ENCODE peak calls at places on chromosomes 2 and 18, in ten cellular contexts. Q is psoas muscle; E is left ventricle myocardium inferior; M is cardiac muscle cell; K is OCI-LY7; D is endodermal cell; Y is CD8-positive, alpha-beta T cell; S is pancreas; N is SK-N-SH; J is MM.1S. G is an unnamed sample.

GRCh38 chr2:219969508-219969907 is 342.1 kb downstream of the SLC4A3 start:
- DNase-seq in D (no peak), N (no peak), K (no peak), E (no peak), Y (no peak), M (no peak), S (no peak), J (no peak), Q (no peak), G (no peak)

GRCh38 chr2:88842656-88843055 is 151.2 kb downstream of the RPIA start:
- DNase-seq in K (peak; percentile 54), J (no peak), M (no peak), N (no peak), Q (no peak), S (no peak), D (no peak), Y (no peak), E (no peak), G (no peak)

GRCh38 chr2:31151501-31151900 is 13.3 kb upstream of the GALNT14 start:
- DNase-seq in Q (no peak), Y (no peak), S (no peak), E (no peak), M (peak; percentile 15), J (no peak), K (no peak), D (peak; percentile 73), N (peak; percentile 40), G (peak; percentile 40)

GRCh38 chr2:59463401-59463800 is 1090.1 kb downstream of the BCL11A start:
- DNase-seq in J (no peak), Q (no peak), N (no peak), Y (no peak), D (peak; percentile 64), M (peak; percentile 52), K (no peak), S (no peak), E (no peak), G (peak; percentile 6)

GRCh38 chr2:54814367-54815155 is 91.1 kb downstream of the EML6 start:
- DNase-seq in N (no peak), J (no peak), E (no peak), S (no peak), Q (no peak), K (no peak), D (no peak), Y (no peak), M (no peak), G (no peak)

GRCh38 chr2:133780099-133780996 is 212.1 kb upstream of the NCKAP5 start:
- DNase-seq in Y (no peak), N (peak; percentile 48), E (no peak), S (no peak), Q (no peak), M (peak; percentile 86), D (peak; percentile 85), K (peak; percentile 56), J (peak; percentile 77), G (peak; percentile 57)

GRCh38 chr2:186060744-186061143 is 322.1 kb downstream of the FSIP2 start:
- DNase-seq in Y (no peak), M (no peak), E (no peak), Q (no peak), N (peak; percentile 22), K (no peak), J (no peak), S (no peak), D (no peak), G (no peak)

GRCh38 chr2:68426885-68427579 is 40.1 kb downstream of the FBXO48 start:
- DNase-seq in D (no peak), N (no peak), Q (no peak), M (no peak), J (peak; percentile 83), E (no peak), K (peak; percentile 72), S (no peak), Y (no peak), G (no peak)

GRCh38 chr2:154995332-154995731 is 296.8 kb downstream of the KCNJ3 start:
- DNase-seq in Y (no peak), N (no peak), K (no peak), J (no peak), Q (no peak), S (no peak), D (no peak), M (no peak), E (no peak), G (no peak)

GRCh38 chr18:76922107-76922506 is 99.8 kb downstream of the ZNF236 start:
- DNase-seq in S (no peak), D (peak; percentile 83), K (peak; percentile 74), Q (peak; percentile 72), M (peak; percentile 66), J (no peak), Y (no peak), E (no peak), N (peak; percentile 83), G (peak; percentile 84)

GRCh38 chr2:11395971-11396689 is 51.7 kb upstream of the ROCK2 start:
- DNase-seq in K (no peak), Y (no peak), J (no peak), E (no peak), S (no peak), N (no peak), M (no peak), D (peak; percentile 31), Q (no peak), G (no peak)

GRCh38 chr2:239935789-239936758 is 89.1 kb downstream of the NDUFA10 start:
- DNase-seq in K (no peak), Q (peak; percentile 15), S (no peak), D (peak; percentile 32), J (no peak), M (no peak), N (no peak), Y (no peak), E (peak; percentile 8), G (no peak)

GRCh38 chr2:129565710-129566109 is 413.8 kb upstream of the RAB6C start:
- DNase-seq in Y (no peak), J (no peak), K (no peak), D (peak; percentile 72), E (no peak), N (no peak), M (no peak), Q (no peak), S (no peak), G (no peak)

GRCh38 chr2:229235136-229235914 is 35.8 kb downstream of the PID1 start:
- DNase-seq in D (peak; percentile 77), K (no peak), N (no peak), Q (no peak), M (peak; percentile 52), Y (no peak), S (no peak), E (no peak), J (no peak), G (peak; percentile 17)

DNA sequence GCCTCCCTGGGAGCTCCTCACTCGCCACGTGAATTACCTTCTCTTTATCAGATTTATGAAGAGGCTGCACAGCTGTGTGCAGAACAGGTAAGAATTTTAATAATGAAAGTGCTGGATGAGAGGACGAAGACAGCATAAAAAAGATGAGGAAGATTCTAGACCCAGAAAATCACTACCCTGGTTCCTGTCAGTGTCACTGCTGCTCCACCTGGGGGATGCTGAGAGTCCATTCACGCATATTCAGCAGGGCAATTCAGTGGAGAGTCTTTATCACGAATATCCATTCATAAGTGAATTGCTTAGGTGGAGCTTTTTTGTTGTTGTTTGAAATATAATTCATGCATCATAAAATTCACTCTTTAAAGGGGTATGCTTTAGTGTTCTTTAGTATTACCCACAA is 52.0 kb downstream of the MRPL33 start:
- DNase-seq in J (no peak), M (no peak), Y (no peak), D (no peak), K (no peak), E (no peak), S (no peak), Q (no peak), N (no peak), G (no peak)
- H3K4me3 ChIP-seq in J (no peak overlapping the region), M (no peak overlapping the region), Y (no peak overlapping the region), D (no peak overlapping the region), K (no peak overlapping the region), E (peak overlapping the region; percentile 10), S (no peak overlapping the region), Q (peak overlapping the region; percentile 42), N (no peak overlapping the region), G (no peak overlapping the region)

DNA sequence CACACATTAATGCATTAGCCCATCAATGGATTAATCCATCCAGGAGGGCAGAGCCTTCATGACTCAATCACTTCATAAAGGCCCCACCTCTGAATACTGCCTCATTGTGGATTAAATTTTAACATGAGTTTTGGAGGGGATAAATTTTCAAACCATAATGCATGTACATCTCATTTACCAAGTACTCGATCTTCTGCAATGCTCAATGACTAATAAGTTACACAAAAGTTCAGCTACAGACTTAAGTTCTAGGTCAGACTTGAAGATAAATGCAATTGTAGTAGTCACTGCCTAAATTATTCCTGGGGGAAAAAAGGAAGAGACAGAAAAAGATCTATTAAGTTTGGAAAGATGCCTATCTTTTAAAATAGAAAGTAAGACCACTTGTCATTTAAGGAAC is 120.0 kb upstream of the OSR1 start:
- DNase-seq in K (no peak), J (no peak), M (no peak), Y (no peak), S (no peak), N (no peak), D (no peak), E (no peak), Q (no peak), G (no peak)
- H3K36me3 ChIP-seq in K (no peaks in the 10 kb centered on the region), J (no peaks in the 10 kb centered on the region), M (no peaks in the 10 kb centered on the region), Y (no peaks in the 10 kb centered on the region), S (no peaks in the 10 kb centered on the region), N (no peaks in the 10 kb centered on the region), D (no peaks in the 10 kb centered on the region), E (no peaks in the 10 kb centered on the region), Q (no peaks in the 10 kb centered on the region), G (no peaks in the 10 kb centered on the region)

DNA sequence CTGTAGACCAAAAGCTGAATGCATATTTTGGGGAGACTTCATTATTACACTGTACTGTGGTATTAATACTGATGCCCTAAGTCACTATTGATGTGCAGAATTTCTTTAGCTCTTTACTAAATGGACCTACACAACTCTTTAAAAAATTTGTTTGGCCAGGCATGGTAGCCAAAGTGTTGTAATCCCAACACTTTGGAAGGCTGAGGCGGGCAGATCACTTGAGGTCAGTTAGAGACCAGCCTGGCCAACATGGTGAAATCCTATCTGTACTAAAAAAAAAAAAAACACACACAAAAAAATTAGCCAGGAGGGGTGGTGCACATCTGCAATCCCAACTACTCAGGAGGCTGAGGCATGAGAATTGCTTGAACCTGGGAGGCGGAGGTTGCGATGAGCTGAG is 6.4 kb downstream of the TMEM182 start:
- DNase-seq in J (no peak), K (no peak), N (no peak), S (no peak), Y (no peak), E (no peak), M (no peak), Q (no peak), D (no peak), G (no peak)
- H3K4me3 ChIP-seq in J (no peak overlapping the region), K (no peak overlapping the region), N (no peak overlapping the region), S (no peak overlapping the region), Y (no peak overlapping the region), E (no peak overlapping the region), M (no peak overlapping the region), Q (no peak overlapping the region), D (no peak overlapping the region), G (no peak overlapping the region)

DNA sequence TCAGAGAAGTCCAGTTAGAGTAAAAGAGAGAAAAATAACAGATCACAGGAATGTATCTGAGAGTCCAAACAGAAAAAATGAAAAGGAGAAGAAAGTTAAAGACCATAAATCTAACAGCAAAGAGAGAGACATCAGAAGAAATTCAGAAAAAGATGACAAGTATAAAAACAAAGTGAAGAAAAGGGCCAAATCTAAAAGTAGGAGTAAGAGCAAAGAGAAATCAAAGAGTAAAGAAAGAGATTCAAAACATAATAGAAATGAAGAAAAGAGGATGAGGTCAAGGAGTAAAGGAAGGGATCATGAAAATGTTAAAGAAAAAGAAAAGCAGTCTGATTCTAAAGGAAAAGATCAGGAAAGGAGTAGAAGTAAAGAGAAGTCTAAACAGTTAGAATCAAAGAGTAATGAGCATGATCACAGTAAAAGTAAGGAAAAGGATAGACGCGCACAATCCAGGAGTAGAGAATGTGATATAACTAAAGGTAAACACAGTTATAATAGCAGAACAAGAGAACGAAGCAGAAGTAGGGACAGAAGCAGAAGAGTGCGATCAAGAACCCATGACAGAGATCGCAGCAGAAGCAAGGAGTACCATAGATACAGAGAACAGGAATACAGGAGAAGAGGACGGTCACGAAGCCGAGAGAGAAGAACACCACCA is 52.4 kb downstream of the PPIG start:
- DNase-seq in Q (no peak), D (no peak), N (no peak), J (no peak), S (no peak), E (no peak), M (no peak), Y (no peak), K (no peak), G (no peak)
- H3K36me3 ChIP-seq in Q (peaks cover 74% of the 10 kb centered on the region), D (peaks cover 74% of the 10 kb centered on the region), N (peaks cover 77% of the 10 kb centered on the region), J (peaks cover 5% of the 10 kb centered on the region), S (peaks cover 36% of the 10 kb centered on the region), E (peaks cover 66% of the 10 kb centered on the region), M (peaks cover 47% of the 10 kb centered on the region), Y (peaks cover 9% of the 10 kb centered on the region), K (peaks cover 75% of the 10 kb centered on the region), G (peaks cover 11% of the 10 kb centered on the region)

G was measured in H7.